ENCODE peak calls at places on chromosomes 1 and 21, in ten cellular contexts. D is iris pigment epithelial cell; P is lung microvascular endothelial cell; J is activated CD4-positive, alpha-beta T cell treated with anti-CD3 and anti-CD28 coated beads for 24 hours; R is activated T-cell treated with anti-CD3 and anti-CD28 coated beads for 1 hour; L is T47D; U is NCI-H1092; F is PC-3; C is HEK293T; G is NCI-H1105. X is an unnamed sample.
A peak's percentile ranks its signal among the peaks of the same experiment; 100 is the strongest.

GRCh38 chr1:44798481-44799365 is 1.5 kb upstream of the PLK3 start:
- DNase-seq in D (no peak), P (no peak), J (no peak), R (no peak), L (no peak), U (peak; percentile 47), F (no peak), C (no peak), G (peak; percentile 37), X (no peak)

GRCh38 chr1:223810586-223810985 is 35.2 kb downstream of the TP53BP2 start:
- DNase-seq in D (peak; percentile 24), P (peak; percentile 42), J (no peak), R (no peak), L (no peak), U (no peak), F (no peak), C (no peak), G (no peak), X (no peak)

GRCh38 chr1:234617986-234618725 is 8.2 kb upstream of the IRF2BP2 start:
- DNase-seq in D (peak; percentile 56), P (peak; percentile 40), J (no peak), R (no peak), L (no peak), U (no peak), F (no peak), C (no peak), G (no peak), X (no peak)

GRCh38 chr1:1399870-1400575 is 888 bp upstream of the CCNL2 start:
- DNase-seq in D (peak; percentile 40), P (peak; percentile 37), J (no peak), R (no peak), L (no peak), U (no peak), F (peak; percentile 39), C (no peak), G (no peak), X (no peak)

GRCh38 chr1:15706751-15707150 is 22.6 kb downstream of the PLEKHM2 start:
- DNase-seq in D (no peak), P (no peak), J (no peak), R (no peak), L (no peak), U (no peak), F (no peak), C (no peak), G (no peak), X (no peak)

GRCh38 chr1:36561365-36561731 is 78.6 kb upstream of the CSF3R start:
- DNase-seq in D (no peak), P (no peak), J (no peak), R (no peak), L (no peak), U (no peak), F (no peak), C (no peak), G (no peak), X (no peak)

GRCh38 chr1:110380667-110381283 is 10.1 kb downstream of the SLC16A4 start:
- DNase-seq in D (peak; percentile 95), P (peak; percentile 7), J (no peak), R (no peak), L (no peak), U (no peak), F (no peak), C (no peak), G (no peak), X (no peak)

GRCh38 chr1:57591854-57592253 is 168.0 kb upstream of the DAB1 start:
- DNase-seq in D (no peak), P (no peak), J (no peak), R (no peak), L (no peak), U (no peak), F (no peak), C (no peak), G (no peak), X (no peak)

GRCh38 chr1:5745776-5746610 is 246.2 kb downstream of the NPHP4 start:
- DNase-seq in D (peak; percentile 59), P (peak; percentile 69), J (peak; percentile 42), R (peak; percentile 30), L (peak; percentile 83), U (no peak), F (peak; percentile 85), C (peak; percentile 84), G (peak; percentile 30), X (peak; percentile 26)

GRCh38 chr1:2802421-2802961 is 998 bp upstream of the TTC34 start:
- DNase-seq in D (no peak), P (no peak), J (no peak), R (no peak), L (no peak), U (no peak), F (no peak), C (no peak), G (no peak), X (no peak)

GRCh38 chr1:234437423-234438171 is 41.4 kb downstream of the TARBP1 start:
- DNase-seq in D (no peak), P (peak; percentile 53), J (no peak), R (no peak), L (no peak), U (no peak), F (no peak), C (no peak), G (no peak), X (no peak)

GRCh38 chr1:209634005-209634737 is 18.1 kb downstream of the LAMB3 start:
- DNase-seq in D (no peak), P (no peak), J (no peak), R (no peak), L (no peak), U (no peak), F (no peak), C (no peak), G (no peak), X (no peak)

GRCh38 chr1:3019007-3019515 is 2.2 kb upstream of the ACTRT2 start:
- DNase-seq in D (no peak), P (no peak), J (no peak), R (no peak), L (no peak), U (no peak), F (no peak), C (no peak), G (no peak), X (no peak)

GRCh38 chr1:61851849-61852692 is 109.8 kb downstream of the PATJ start:
- DNase-seq in D (peak; percentile 73), P (peak; percentile 81), J (no peak), R (no peak), L (no peak), U (peak; percentile 19), F (peak; percentile 79), C (peak; percentile 64), G (peak; percentile 50), X (no peak)

GRCh38 chr1:169160845-169161511 is 54.5 kb downstream of the ATP1B1 start:
- DNase-seq in D (peak; percentile 56), P (peak; percentile 11), J (no peak), R (no peak), L (no peak), U (no peak), F (peak; percentile 74), C (no peak), G (no peak), X (no peak)

GRCh38 chr1:34590211-34590623 is 164.6 kb upstream of the GJB5 start:
- DNase-seq in D (peak; percentile 1), P (no peak), J (no peak), R (no peak), L (no peak), U (peak; percentile 96), F (peak; percentile 85), C (no peak), G (peak; percentile 97), X (no peak)

GRCh38 chr1:41610361-41610760 is 125.9 kb upstream of the EDN2 start:
- DNase-seq in D (no peak), P (no peak), J (no peak), R (no peak), L (no peak), U (no peak), F (no peak), C (no peak), G (no peak), X (no peak)

GRCh38 chr1:227934476-227935313 is 13.0 kb downstream of the WNT9A start:
- DNase-seq in D (peak; percentile 95), P (peak; percentile 61), J (peak; percentile 19), R (no peak), L (no peak), U (no peak), F (peak; percentile 100), C (no peak), G (no peak), X (peak; percentile 22)

GRCh38 chr21:46181436-46181835 is 2.8 kb downstream of the SPATC1L start:
- DNase-seq in D (no peak), P (no peak), J (no peak), R (no peak), L (no peak), U (no peak), F (no peak), C (no peak), G (no peak), X (no peak)

GRCh38 chr21:9839011-9839661 is 682.2 kb upstream of the TPTE start:
- DNase-seq in D (no peak), P (no peak), J (no peak), R (no peak), L (no peak), U (peak; percentile 12), F (peak; percentile 1), C (peak; percentile 4), G (no peak), X (no peak)

GRCh38 chr1:164524810-164525209 is 34.2 kb upstream of the PBX1 start:
- DNase-seq in D (peak; percentile 6), P (no peak), J (no peak), R (no peak), L (no peak), U (no peak), F (no peak), C (no peak), G (no peak), X (no peak)

GRCh38 chr1:162476620-162477019 is 21.0 kb upstream of the UHMK1 start:
- DNase-seq in D (no peak), P (no peak), J (no peak), R (no peak), L (no peak), U (no peak), F (no peak), C (no peak), G (no peak), X (no peak)

GRCh38 chr1:22461678-22462527 is 10.3 kb downstream of the ZBTB40 start:
- DNase-seq in D (no peak), P (no peak), J (no peak), R (no peak), L (no peak), U (no peak), F (no peak), C (no peak), G (no peak), X (no peak)

GRCh38 chr1:222347627-222348026 is 200.3 kb downstream of the HHIPL2 start:
- DNase-seq in D (no peak), P (no peak), J (no peak), R (no peak), L (no peak), U (no peak), F (no peak), C (no peak), G (no peak), X (no peak)

GRCh38 chr1:90959352-90960206 is 62.3 kb downstream of the ZNF644 start:
- DNase-seq in D (peak; percentile 68), P (peak; percentile 31), J (no peak), R (no peak), L (no peak), U (no peak), F (peak; percentile 51), C (no peak), G (no peak), X (no peak)